ENCODE peak calls at places on chromosome 13, in four cellular contexts. One of them, this sample, is unnamed.

GRCh38 chr13:27172495-27172842 is 858 bp upstream of the USP12 start:
- DNase-seq in COR-L47: no peak
- DNase-seq in CD8-positive, alpha-beta T cell: no peak
- DNase-seq in hepatocyte: no peak
- DNase-seq in this sample: no peak

GRCh38 chr13:45339867-45340266 is 1.1 kb downstream of the TPT1 start:
- DNase-seq in hepatocyte: no peak
- DNase-seq in COR-L47: no peak
- DNase-seq in CD8-positive, alpha-beta T cell: no peak
- DNase-seq in this sample: peak

GRCh38 chr13:59425211-59425721 is 738.5 kb downstream of the DIAPH3 start:
- DNase-seq in CD8-positive, alpha-beta T cell: no peak
- DNase-seq in COR-L47: no peak
- DNase-seq in hepatocyte: no peak
- DNase-seq in this sample: no peak

GRCh38 chr13:23570099-23570926 is at the start of gene TNFRSF19:
- DNase-seq in CD8-positive, alpha-beta T cell: no peak
- DNase-seq in hepatocyte: peak
- DNase-seq in COR-L47: no peak
- DNase-seq in this sample: no peak

GRCh38 chr13:57629821-57630235 is 1.7 kb upstream of the PCDH17 start:
- DNase-seq in COR-L47: peak
- DNase-seq in hepatocyte: peak
- DNase-seq in CD8-positive, alpha-beta T cell: no peak
- DNase-seq in this sample: no peak

GRCh38 chr13:29752175-29752574 is 98.2 kb downstream of the UBL3 start:
- DNase-seq in hepatocyte: no peak
- DNase-seq in CD8-positive, alpha-beta T cell: no peak
- DNase-seq in COR-L47: no peak
- DNase-seq in this sample: no peak

GRCh38 chr13:28636677-28637317 is 22.1 kb upstream of the POMP start:
- DNase-seq in CD8-positive, alpha-beta T cell: no peak
- DNase-seq in COR-L47: peak
- DNase-seq in hepatocyte: peak
- DNase-seq in this sample: peak

GRCh38 chr13:71303144-71303543 is 563.9 kb downstream of the DACH1 start:
- DNase-seq in CD8-positive, alpha-beta T cell: no peak
- DNase-seq in COR-L47: peak
- DNase-seq in hepatocyte: no peak
- DNase-seq in this sample: peak

GRCh38 chr13:39037410-39037879 is 444 bp downstream of the PROSER1 start:
- DNase-seq in hepatocyte: no peak
- DNase-seq in COR-L47: peak
- DNase-seq in CD8-positive, alpha-beta T cell: no peak
- DNase-seq in this sample: peak

This sample was measured in HT-29.